ENCODE peak calls at places on chromosomes 4 and X, in ten cellular contexts. T, X, W, J, H, L, S, U, F and G are unnamed samples.

GRCh38 chrX:139538907-139539593 is 8.5 kb downstream of the F9 start:
- DNase-seq in T (no peak), X (no peak), W (no peak), J (no peak), H (no peak), L (no peak), S (no peak), U (no peak), F (no peak), G (no peak)

GRCh38 chr4:183504930-183505555 is at the start of gene ING2:
- DNase-seq in T (peak), X (peak), W (no peak), J (peak), H (peak), L (peak), S (peak), U (peak), F (no peak), G (peak)

GRCh38 chrX:31279359-31279758 is 207.5 kb upstream of the FTHL17 start:
- DNase-seq in T (peak), X (no peak), W (no peak), J (no peak), H (peak), L (no peak), S (no peak), U (peak), F (no peak), G (no peak)

GRCh38 chr4:168569066-168569908 is 72.4 kb downstream of the PALLD start:
- DNase-seq in T (peak), X (no peak), W (no peak), J (no peak), H (peak), L (no peak), S (peak), U (peak), F (peak), G (no peak)

GRCh38 chr4:67680568-67681222 is 20.3 kb downstream of the UBA6 start:
- DNase-seq in T (peak), X (no peak), W (no peak), J (no peak), H (no peak), L (no peak), S (peak), U (no peak), F (no peak), G (no peak)

GRCh38 chr4:76990288-76991080 is 40.9 kb downstream of the SEPTIN11 start:
- DNase-seq in T (peak), X (no peak), W (no peak), J (no peak), H (no peak), L (no peak), S (peak), U (no peak), F (no peak), G (no peak)

GRCh38 chr4:76764251-76764650 is 133.7 kb downstream of the SOWAHB start:
- DNase-seq in T (peak), X (no peak), W (no peak), J (no peak), H (peak), L (no peak), S (peak), U (no peak), F (no peak), G (no peak)

GRCh38 chr4:6560416-6561172 is 14.4 kb upstream of the MAN2B2 start:
- DNase-seq in T (peak), X (no peak), W (no peak), J (no peak), H (no peak), L (no peak), S (peak), U (no peak), F (no peak), G (no peak)